ENCODE peak calls at places on chromosome 21, in ten cellular contexts. K, R, Y, C, I, V, F, T, M and Z are unnamed samples.

GRCh38 chr21:38039841-38040240 is 123.6 kb upstream of the KCNJ6 start:
- DNase-seq in C (no peak), F (no peak), I (no peak), Y (no peak), T (no peak), R (no peak), M (no peak), V (no peak), K (no peak), Z (no peak)

GRCh38 chr21:26752849-26753248 is 92.4 kb downstream of the ADAMTS1 start:
- DNase-seq in I (no peak), K (no peak), Y (no peak), R (no peak), V (no peak), F (no peak), T (no peak), M (no peak), C (no peak), Z (no peak)

GRCh38 chr21:43206231-43207042 is 37.6 kb downstream of the CRYAA start:
- DNase-seq in R (peak), C (no peak), F (no peak), K (no peak), V (peak), I (no peak), Y (no peak), T (no peak), M (no peak), Z (no peak)

GRCh38 chr21:31564439-31564838 is 95.1 kb upstream of the SOD1 start:
- DNase-seq in I (no peak), R (no peak), C (peak), T (peak), F (no peak), V (no peak), K (no peak), Y (peak), M (no peak), Z (no peak)

GRCh38 chr21:29025328-29025713 is 853 bp downstream of the USP16 start:
- DNase-seq in R (no peak), M (no peak), F (no peak), I (peak), V (no peak), C (peak), Y (peak), K (no peak), T (peak), Z (no peak)

GRCh38 chr21:28518620-28519019 is 474.1 kb downstream of the LTN1 start:
- DNase-seq in V (no peak), C (no peak), F (no peak), M (no peak), I (peak), T (peak), K (no peak), Y (peak), R (no peak), Z (no peak)

GRCh38 chr21:29196021-29196663 is 65.7 kb downstream of the MAP3K7CL start:
- DNase-seq in C (peak), K (no peak), R (no peak), I (peak), M (peak), T (peak), F (no peak), Y (peak), V (peak), Z (no peak)

GRCh38 chr21:44487831-44488230 is 32.5 kb downstream of the LRRC3 start:
- DNase-seq in C (no peak), R (no peak), Y (peak), V (no peak), M (no peak), F (no peak), K (no peak), T (peak), I (peak), Z (no peak)

GRCh38 chr21:37562920-37563640 is 196.5 kb downstream of the DYRK1A start:
- DNase-seq in V (peak), F (no peak), M (peak), K (no peak), I (no peak), Y (no peak), R (peak), C (no peak), T (peak), Z (peak)

GRCh38 chr21:29148535-29148934 is 18.1 kb downstream of the MAP3K7CL start:
- DNase-seq in T (peak), Y (peak), V (no peak), R (no peak), M (no peak), F (peak), K (no peak), I (peak), C (peak), Z (no peak)

GRCh38 chr21:25942145-25942544 is 207.4 kb downstream of the GABPA start:
- DNase-seq in Y (peak), C (no peak), M (no peak), I (no peak), V (no peak), R (no peak), T (no peak), F (no peak), K (no peak), Z (no peak)

GRCh38 chr21:42144221-42144620 is 73.1 kb downstream of the UMODL1 start:
- DNase-seq in K (no peak), R (no peak), Y (no peak), V (peak), C (no peak), I (no peak), F (no peak), M (no peak), T (no peak), Z (no peak)

GRCh38 chr21:42495765-42496119 is 282 bp downstream of the RSPH1 start:
- DNase-seq in T (peak), I (peak), F (no peak), K (no peak), V (peak), C (no peak), Y (peak), M (no peak), R (no peak), Z (no peak)

GRCh38 chr21:25507522-25507921 is 99.8 kb downstream of the MRPL39 start:
- DNase-seq in Y (no peak), K (no peak), T (peak), M (no peak), F (no peak), I (peak), V (no peak), R (no peak), C (no peak), Z (no peak)

GRCh38 chr21:20997633-20998455 is at the start of gene NCAM2:
- DNase-seq in V (peak), M (no peak), T (peak), Y (peak), I (peak), F (no peak), K (peak), C (peak), R (peak), Z (peak)

GRCh38 chr21:25385912-25386474 is 221.3 kb downstream of the MRPL39 start:
- DNase-seq in V (no peak), F (peak), C (peak), T (peak), I (peak), K (peak), M (peak), R (no peak), Y (peak), Z (peak)

GRCh38 chr21:42071146-42071737 is at the start of gene UMODL1:
- DNase-seq in I (no peak), M (no peak), F (no peak), R (peak), C (no peak), K (no peak), T (no peak), Y (no peak), V (no peak), Z (no peak)

GRCh38 chr21:42301371-42302291 is 13.6 kb downstream of the TFF3 start:
- DNase-seq in T (no peak), R (no peak), I (no peak), M (no peak), F (no peak), V (no peak), Y (no peak), C (no peak), K (no peak), Z (no peak)

GRCh38 chr21:18245493-18245967 is 897 bp downstream of the CHODL start:
- DNase-seq in Y (no peak), K (no peak), C (peak), F (no peak), T (no peak), I (no peak), V (no peak), R (no peak), M (no peak), Z (peak)

GRCh38 chr21:46324390-46325072 is 575 bp downstream of the PCNT start:
- DNase-seq in F (peak), M (peak), R (peak), C (peak), V (peak), T (peak), Y (peak), K (no peak), I (peak), Z (peak)
- TF ChIP-seq CTCF in F (peak), M (no peak), R (peak), C (no peak), V (no peak), T (no peak), Y (no peak), K (no peak), I (peak), Z (no peak)

GRCh38 chr21:46620846-46621245 is 14.6 kb upstream of the PRMT2 start:
- DNase-seq in M (no peak), I (no peak), Y (no peak), K (no peak), C (no peak), R (no peak), F (no peak), T (no peak), V (no peak), Z (no peak)

GRCh38 chr21:46619846-46620245 is 15.0 kb upstream of the S100B start:
- DNase-seq in C (no peak), R (no peak), Y (no peak), I (peak), F (no peak), M (no peak), K (no peak), T (no peak), V (no peak), Z (no peak)

GRCh38 chr21:46622226-46622625 is 13.2 kb upstream of the PRMT2 start:
- DNase-seq in I (no peak), R (peak), T (no peak), K (no peak), C (no peak), V (peak), Y (peak), F (no peak), M (peak), Z (peak)

GRCh38 chr21:46624050-46624449 is 11.4 kb upstream of the PRMT2 start:
- DNase-seq in R (no peak), M (no peak), V (no peak), Y (no peak), I (no peak), T (no peak), F (no peak), C (no peak), K (no peak), Z (no peak)

DNA sequence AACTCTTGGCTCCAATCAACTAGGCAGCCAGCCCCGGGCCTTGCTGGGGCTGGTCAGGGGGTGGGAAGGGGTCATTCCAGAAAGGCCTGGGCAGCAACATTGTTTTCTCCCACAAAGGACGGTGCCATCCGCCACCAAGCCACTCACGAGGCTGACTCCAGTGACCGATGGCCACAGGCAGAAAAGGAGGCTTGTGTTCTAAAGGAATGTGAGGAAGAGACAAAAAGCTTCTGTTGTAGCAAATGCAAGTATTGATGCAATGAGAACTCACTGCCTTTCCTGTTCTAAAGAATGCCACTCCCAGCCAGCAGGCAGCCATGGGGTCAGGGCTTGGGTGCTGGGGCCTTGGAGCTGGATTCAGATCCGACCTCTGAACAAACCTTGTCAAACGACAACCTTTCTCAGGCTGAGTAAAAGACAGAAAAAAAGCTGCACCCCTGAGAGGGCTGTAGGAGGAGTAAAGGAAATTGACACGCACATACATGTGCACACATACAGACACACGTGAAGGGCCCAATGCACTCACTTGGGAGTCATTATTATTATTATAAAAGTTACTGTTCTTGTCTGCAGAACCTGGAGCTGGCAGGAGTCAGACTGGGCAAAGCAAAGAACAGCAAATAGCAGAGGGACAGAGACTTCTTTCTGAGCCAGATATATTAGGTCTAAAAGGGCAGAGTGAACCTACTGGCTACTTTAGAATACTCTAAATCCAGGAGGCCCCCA is 13.9 kb upstream of the PRMT2 start:
- DNase-seq in V (no peak), C (no peak), K (no peak), R (no peak), M (peak), T (no peak), F (no peak), Y (no peak), I (no peak), Z (no peak)
- TF ChIP-seq CTCF in V (no peak), C (no peak), K (no peak), R (no peak), M (no peak), T (no peak), F (no peak), Y (no peak), I (no peak), Z (no peak)

DNA sequence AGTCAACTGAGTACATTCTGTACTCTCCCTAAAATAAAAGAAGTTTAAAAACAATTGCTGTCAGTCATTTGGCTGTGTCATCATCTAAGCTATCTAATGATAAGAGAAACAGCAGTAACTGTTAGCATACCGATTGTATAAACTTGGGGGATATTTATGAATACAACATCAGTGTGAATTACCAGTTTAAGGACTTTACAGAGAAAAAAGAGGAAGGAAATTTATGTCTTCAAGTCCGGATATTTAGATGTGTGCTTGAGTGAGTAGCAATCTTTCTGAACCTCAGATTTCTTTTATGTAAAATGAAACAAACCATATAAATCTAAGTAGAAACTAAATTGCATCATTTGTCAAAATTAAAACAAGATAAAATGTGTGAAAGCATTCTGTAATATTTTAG is 1557.0 kb downstream of the MRPL39 start:
- DNase-seq in K (no peak), C (no peak), F (no peak), I (no peak), T (no peak), M (no peak), V (no peak), R (no peak), Y (no peak), Z (no peak)
- TF ChIP-seq CTCF in K (no peak), C (no peak), F (no peak), I (no peak), T (no peak), M (no peak), V (no peak), R (no peak), Y (no peak), Z (no peak)

GRCh38 chr21:33211305-33211704 is 18.4 kb upstream of the IFNAR2 start:
- DNase-seq in F (no peak), R (no peak), T (no peak), M (no peak), K (no peak), V (no peak), Y (no peak), I (no peak), C (no peak), Z (no peak)

GRCh38 chr21:33208534-33208933 is 21.2 kb upstream of the IFNAR2 start:
- DNase-seq in C (no peak), V (no peak), K (no peak), R (no peak), T (peak), F (no peak), Y (no peak), M (no peak), I (no peak), Z (no peak)

GRCh38 chr21:33205476-33205875 is 24.3 kb upstream of the IFNAR2 start:
- DNase-seq in I (no peak), T (no peak), M (no peak), Y (no peak), V (peak), R (no peak), C (no peak), F (no peak), K (no peak), Z (no peak)

GRCh38 chr21:33206771-33207290 is 22.9 kb upstream of the IFNAR2 start:
- DNase-seq in R (no peak), T (no peak), I (no peak), C (no peak), V (no peak), M (no peak), Y (no peak), F (no peak), K (no peak), Z (no peak)

GRCh38 chr21:33207471-33208149 is 22.1 kb upstream of the IFNAR2 start:
- DNase-seq in V (no peak), Y (no peak), M (no peak), R (no peak), F (no peak), C (no peak), K (no peak), T (no peak), I (no peak), Z (no peak)
- TF ChIP-seq CTCF in V (no peak), Y (no peak), M (no peak), R (no peak), F (no peak), C (no peak), K (no peak), T (no peak), I (no peak), Z (no peak)

GRCh38 chr21:35238119-35238518 is 189.0 kb upstream of the RUNX1 start:
- DNase-seq in F (no peak), M (no peak), R (no peak), V (no peak), I (no peak), C (no peak), T (no peak), K (no peak), Y (no peak), Z (no peak)

GRCh38 chr21:35239811-35240219 is 190.7 kb upstream of the RUNX1 start:
- DNase-seq in V (no peak), C (no peak), R (peak), F (no peak), K (no peak), Y (no peak), T (peak), I (no peak), M (no peak), Z (no peak)

GRCh38 chr21:35244514-35244913 is 195.4 kb upstream of the RUNX1 start:
- DNase-seq in V (no peak), C (no peak), K (no peak), R (no peak), M (no peak), I (peak), Y (peak), T (peak), F (no peak), Z (no peak)

GRCh38 chr21:35237287-35237686 is 188.2 kb upstream of the RUNX1 start:
- DNase-seq in K (no peak), T (no peak), F (no peak), V (no peak), R (no peak), I (no peak), Y (no peak), M (no peak), C (no peak), Z (no peak)

GRCh38 chr21:35243171-35243570 is 194.1 kb upstream of the RUNX1 start:
- DNase-seq in Y (no peak), F (no peak), C (no peak), T (no peak), R (no peak), V (no peak), I (no peak), M (no peak), K (no peak), Z (no peak)
- TF ChIP-seq CTCF in Y (no peak), F (no peak), C (no peak), T (no peak), R (no peak), V (no peak), I (no peak), M (no peak), K (no peak), Z (no peak)

GRCh38 chr21:14762309-14762708 is 216.2 kb upstream of the SAMSN1 start:
- DNase-seq in Y (no peak), R (no peak), F (no peak), K (no peak), I (no peak), M (no peak), V (no peak), C (no peak), T (no peak), Z (no peak)

GRCh38 chr21:14762734-14763694 is 216.9 kb upstream of the SAMSN1 start:
- DNase-seq in I (no peak), F (no peak), K (no peak), T (no peak), V (no peak), Y (no peak), M (no peak), R (no peak), C (no peak), Z (no peak)

GRCh38 chr21:14757533-14758327 is 211.6 kb upstream of the SAMSN1 start:
- DNase-seq in F (no peak), I (no peak), K (no peak), V (no peak), Y (no peak), R (no peak), C (no peak), M (no peak), T (peak), Z (no peak)

GRCh38 chr21:14758849-14759248 is 212.7 kb upstream of the SAMSN1 start:
- DNase-seq in Y (no peak), M (no peak), K (no peak), R (no peak), C (no peak), V (no peak), T (no peak), F (no peak), I (no peak), Z (no peak)

DNA sequence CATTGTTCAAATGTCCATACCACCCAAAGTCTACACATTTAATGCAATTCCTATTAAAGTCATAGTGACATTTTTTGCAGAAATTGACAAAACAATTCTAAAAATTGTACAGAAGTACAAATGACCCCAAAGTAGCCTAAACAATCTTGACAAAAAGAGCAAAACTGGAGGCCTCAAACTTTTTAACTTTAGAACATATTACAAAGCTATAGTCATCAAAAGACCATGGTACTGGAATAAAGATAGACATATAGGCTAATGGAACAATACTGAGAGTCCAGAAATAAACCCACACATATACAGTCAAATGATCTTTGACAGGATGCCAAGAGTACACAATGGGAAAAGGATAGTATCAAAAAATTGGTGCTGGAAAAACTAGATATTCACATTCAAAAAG is 213.2 kb upstream of the SAMSN1 start:
- DNase-seq in Y (no peak), V (no peak), I (no peak), F (no peak), C (no peak), T (no peak), K (no peak), M (no peak), R (no peak), Z (no peak)
- TF ChIP-seq CTCF in Y (no peak), V (no peak), I (no peak), F (no peak), C (no peak), T (no peak), K (no peak), M (no peak), R (no peak), Z (no peak)

GRCh38 chr21:36540700-36541099 is 60.8 kb upstream of the CLDN14 start:
- DNase-seq in Y (no peak), R (no peak), C (no peak), F (no peak), I (no peak), T (no peak), M (no peak), V (no peak), K (no peak), Z (no peak)

GRCh38 chr21:36539434-36540150 is 59.7 kb upstream of the CLDN14 start:
- DNase-seq in T (no peak), I (no peak), M (no peak), Y (no peak), F (no peak), C (no peak), V (no peak), R (no peak), K (no peak), Z (no peak)

GRCh38 chr21:36542312-36543101 is 62.6 kb upstream of the CLDN14 start:
- DNase-seq in C (no peak), F (no peak), T (no peak), R (no peak), Y (no peak), I (no peak), M (no peak), K (no peak), V (no peak), Z (no peak)

GRCh38 chr21:36543924-36544323 is 64.0 kb upstream of the CLDN14 start:
- DNase-seq in C (no peak), R (no peak), T (no peak), F (no peak), M (no peak), V (no peak), I (no peak), Y (no peak), K (no peak), Z (no peak)

GRCh38 chr21:36541721-36542139 is 61.8 kb upstream of the CLDN14 start:
- DNase-seq in R (no peak), V (no peak), F (no peak), C (no peak), Y (no peak), T (no peak), K (no peak), M (no peak), I (no peak), Z (no peak)
- TF ChIP-seq CTCF in R (no peak), V (no peak), F (no peak), C (no peak), Y (no peak), T (no peak), K (no peak), M (no peak), I (no peak), Z (no peak)